ENCODE peak calls at places on chromosomes 6 and 20, in five cellular contexts. Q, Z, M, I and K are unnamed samples.

GRCh38 chr6:170523256-170524187 is 29.6 kb downstream of the PSMB1 start:
- ATAC-seq in I (no peak), Q (no peak), M (no peak), Z (no peak), K (no peak)

GRCh38 chr6:13248549-13248948 is 79.8 kb downstream of the TBC1D7 start:
- ATAC-seq in M (no peak), I (no peak), Z (no peak), Q (no peak), K (no peak)

GRCh38 chr6:37936909-37937308 is 117.4 kb downstream of the ZFAND3 start:
- ATAC-seq in M (no peak), Z (no peak), Q (no peak), I (peak), K (no peak)

GRCh38 chr20:3238616-3239025 is 369 bp downstream of the SLC4A11 start:
- ATAC-seq in Q (peak), Z (peak), I (peak), M (peak), K (peak)

GRCh38 chr20:50798650-50799049 is 3.8 kb downstream of the BCAS4 start:
- ATAC-seq in I (no peak), M (no peak), Q (no peak), Z (no peak), K (no peak)

GRCh38 chr6:142537612-142538478 is 236.0 kb downstream of the ADGRG6 start:
- ATAC-seq in Z (no peak), M (no peak), Q (peak), I (no peak), K (no peak)

GRCh38 chr20:3993109-3993508 is 22.2 kb downstream of the RNF24 start:
- ATAC-seq in M (no peak), I (peak), Z (no peak), Q (no peak), K (peak)

GRCh38 chr6:153595903-153596302 is 443.1 kb upstream of the OPRM1 start:
- ATAC-seq in Z (no peak), I (no peak), Q (no peak), M (no peak), K (no peak)

GRCh38 chr20:17610566-17611289 is 40.9 kb downstream of the DSTN start:
- ATAC-seq in Q (peak), Z (peak), M (peak), I (peak), K (peak)

GRCh38 chr6:161663682-161664081 is 389.8 kb upstream of the AGPAT4 start:
- ATAC-seq in I (no peak), Q (no peak), Z (no peak), M (no peak), K (no peak)

GRCh38 chr6:151551223-151551857 is 57.5 kb downstream of the CCDC170 start:
- ATAC-seq in I (no peak), M (no peak), Z (no peak), Q (no peak), K (no peak)

GRCh38 chr6:4186391-4186790 is 51.0 kb upstream of the ECI2 start:
- ATAC-seq in Q (no peak), I (no peak), M (no peak), Z (no peak), K (no peak)

GRCh38 chr6:24228681-24229255 is 102.8 kb downstream of the NRSN1 start:
- ATAC-seq in M (no peak), Z (no peak), Q (peak), I (peak), K (peak)

GRCh38 chr20:2693996-2694471 is 1.5 kb downstream of the EBF4 start:
- ATAC-seq in M (no peak), Q (peak), I (no peak), Z (no peak), K (no peak)

GRCh38 chr20:709864-710761 is 34.5 kb upstream of the SCRT2 start:
- ATAC-seq in Q (no peak), Z (no peak), M (no peak), I (no peak), K (no peak)

GRCh38 chr6:147260091-147260490 is 55.9 kb downstream of the STXBP5 start:
- ATAC-seq in Q (no peak), Z (peak), M (no peak), I (no peak), K (no peak)

GRCh38 chr6:56868687-56869086 is 86.2 kb upstream of the BEND6 start:
- ATAC-seq in M (no peak), Q (no peak), Z (peak), I (no peak), K (no peak)

GRCh38 chr20:39070484-39071231 is 108.5 kb downstream of the DHX35 start:
- ATAC-seq in I (peak), Z (peak), Q (peak), M (no peak), K (peak)

GRCh38 chr6:111441678-111442243 is 41.3 kb downstream of the REV3L start:
- ATAC-seq in I (no peak), Z (no peak), Q (no peak), M (no peak), K (no peak)

GRCh38 chr6:17758113-17758512 is 51.4 kb upstream of the NUP153 start:
- ATAC-seq in Z (no peak), I (no peak), Q (no peak), M (no peak), K (no peak)

GRCh38 chr6:125170376-125170775 is 16.8 kb downstream of the TPD52L1 start:
- ATAC-seq in Q (no peak), M (no peak), Z (peak), I (no peak), K (no peak)

GRCh38 chr6:132537977-132538376 is at the start of gene TAAR9:
- ATAC-seq in M (no peak), I (no peak), Z (no peak), Q (no peak), K (no peak)

GRCh38 chr6:42212442-42212841 is 5.2 kb downstream of the MRPS10 start:
- ATAC-seq in Q (no peak), Z (no peak), I (no peak), M (no peak), K (no peak)

GRCh38 chr6:32148722-32149576 is 2.8 kb downstream of the PRRT1 start:
- ATAC-seq in M (peak), Z (peak), Q (no peak), I (peak), K (peak)

GRCh38 chr6:149264629-149265028 is 52.9 kb upstream of the TAB2 start:
- ATAC-seq in Q (peak), I (peak), M (peak), Z (no peak), K (peak)

GRCh38 chr6:154383273-154383672 is 26.7 kb upstream of the IPCEF1 start:
- ATAC-seq in M (no peak), I (no peak), Z (no peak), Q (no peak), K (no peak)

GRCh38 chr6:18601515-18602035 is 214.4 kb downstream of the RNF144B start:
- ATAC-seq in M (no peak), I (no peak), Z (no peak), Q (no peak), K (no peak)

GRCh38 chr6:144008501-144009245 is 614 bp upstream of the PLAGL1 start:
- ATAC-seq in Q (peak), Z (no peak), I (no peak), M (no peak), K (no peak)

GRCh38 chr6:42378125-42378524 is 73.6 kb downstream of the TRERF1 start:
- ATAC-seq in I (peak), M (peak), Q (no peak), Z (no peak), K (peak)

GRCh38 chr20:45049904-45050471 is 50.9 kb downstream of the KCNS1 start:
- ATAC-seq in Z (no peak), I (peak), M (no peak), Q (no peak), K (peak)

GRCh38 chr20:56718816-56719215 is 89.7 kb downstream of the TFAP2C start:
- ATAC-seq in I (no peak), Q (no peak), M (no peak), Z (no peak), K (no peak)

GRCh38 chr20:35893942-35894341 is 60.4 kb downstream of the SCAND1 start:
- ATAC-seq in M (no peak), Q (no peak), I (peak), Z (no peak), K (peak)

GRCh38 chr6:82881519-82881918 is 184.1 kb downstream of the UBE3D start:
- ATAC-seq in Q (no peak), M (no peak), Z (no peak), I (no peak), K (no peak)

GRCh38 chr6:142316791-142317368 is 15.1 kb downstream of the ADGRG6 start:
- ATAC-seq in I (peak), Z (no peak), M (no peak), Q (peak), K (no peak)

GRCh38 chr20:8394308-8394945 is 262.4 kb downstream of the PLCB1 start:
- ATAC-seq in Z (no peak), Q (no peak), I (peak), M (no peak), K (peak)

GRCh38 chr6:84052883-84053241 is 19.3 kb downstream of the MRAP2 start:
- ATAC-seq in Q (peak), I (no peak), Z (no peak), M (no peak), K (no peak)

GRCh38 chr6:135438907-135439535 is 58.5 kb downstream of the AHI1 start:
- ATAC-seq in Z (peak), M (peak), I (peak), Q (peak), K (no peak)